ENCODE peak calls at places on chromosomes 5 and 9, in seven cellular contexts. Y is neural progenitor cell; J is cardiac muscle cell; O is upper lobe of right lung; G is ovary; F is A549; N is effector memory CD4-positive, alpha-beta T cell. L is an unnamed sample.

GRCh38 chr9:128684325-128685021 is 4.5 kb upstream of the SET start:
- DNase-seq in Y (peak; percentile 85), J (peak; percentile 80), O (peak; percentile 94), G (peak; percentile 75), F (peak; percentile 85), N (peak; percentile 55), L (peak; percentile 66)

GRCh38 chr5:2674456-2674855 is 77.0 kb downstream of the IRX2 start:
- DNase-seq in Y (no peak), J (no peak), O (no peak), G (no peak), F (no peak), N (no peak), L (no peak)

GRCh38 chr9:32502459-32502858 is 23.5 kb downstream of the RIGI start:
- DNase-seq in Y (no peak), J (peak; percentile 89), O (no peak), G (no peak), F (peak; percentile 53), N (no peak), L (no peak)

GRCh38 chr9:136707849-136708517 is 4.4 kb upstream of the DIPK1B start:
- DNase-seq in Y (no peak), J (no peak), O (no peak), G (no peak), F (no peak), N (no peak), L (no peak)

GRCh38 chr5:757931-758697 is 26.4 kb downstream of the ZDHHC11B start:
- DNase-seq in Y (peak; percentile 81), J (no peak), O (peak; percentile 61), G (peak; percentile 20), F (no peak), N (no peak), L (no peak)

GRCh38 chr9:35415769-35416427 is 74.0 kb upstream of the RUSC2 start:
- DNase-seq in Y (peak; percentile 22), J (no peak), O (no peak), G (no peak), F (no peak), N (no peak), L (no peak)

GRCh38 chr5:165209101-165209727 is 1703.8 kb downstream of the MAT2B start:
- DNase-seq in Y (peak; percentile 37), J (peak; percentile 47), O (no peak), G (no peak), F (peak; percentile 29), N (no peak), L (no peak)

GRCh38 chr9:107286057-107286456 is 3.0 kb downstream of the RAD23B start:
- DNase-seq in Y (no peak), J (peak; percentile 33), O (no peak), G (no peak), F (peak; percentile 34), N (no peak), L (no peak)

GRCh38 chr9:129347323-129348120 is 169.5 kb upstream of the IER5L start:
- DNase-seq in Y (no peak), J (peak; percentile 75), O (no peak), G (no peak), F (peak; percentile 75), N (no peak), L (no peak)

GRCh38 chr9:91035825-91036208 is 234.2 kb downstream of the SYK start:
- DNase-seq in Y (no peak), J (no peak), O (no peak), G (no peak), F (no peak), N (no peak), L (no peak)

GRCh38 chr9:7936201-7936600 is 136.6 kb upstream of the DMAC1 start:
- DNase-seq in Y (no peak), J (no peak), O (no peak), G (no peak), F (no peak), N (no peak), L (no peak)

GRCh38 chr9:131654857-131655577 is 84.9 kb downstream of the RAPGEF1 start:
- DNase-seq in Y (no peak), J (no peak), O (no peak), G (no peak), F (no peak), N (no peak), L (no peak)

GRCh38 chr9:126875780-126876510 is 15.5 kb downstream of the ZBTB34 start:
- DNase-seq in Y (no peak), J (no peak), O (no peak), G (no peak), F (no peak), N (no peak), L (no peak)

GRCh38 chr9:90835206-90835605 is 33.6 kb downstream of the SYK start:
- DNase-seq in Y (no peak), J (no peak), O (no peak), G (no peak), F (no peak), N (no peak), L (no peak)

GRCh38 chr5:132466453-132467291 is 23.9 kb downstream of the IRF1 start:
- DNase-seq in Y (no peak), J (peak; percentile 78), O (peak; percentile 78), G (no peak), F (no peak), N (peak; percentile 66), L (peak; percentile 72)

GRCh38 chr5:84016090-84016489 is 295.4 kb upstream of the HAPLN1 start:
- DNase-seq in Y (no peak), J (no peak), O (no peak), G (no peak), F (no peak), N (no peak), L (no peak)

GRCh38 chr5:7755958-7756357 is 95.0 kb downstream of the CFAP90 start:
- DNase-seq in Y (no peak), J (no peak), O (no peak), G (no peak), F (no peak), N (no peak), L (no peak)

GRCh38 chr5:109102291-109102690 is 307.5 kb downstream of the PJA2 start:
- DNase-seq in Y (no peak), J (no peak), O (no peak), G (no peak), F (no peak), N (no peak), L (no peak)

GRCh38 chr9:124870723-124871122 is 8.8 kb downstream of the ARPC5L start:
- DNase-seq in Y (no peak), J (no peak), O (no peak), G (no peak), F (no peak), N (no peak), L (no peak)
- H3K4me1 ChIP-seq in Y (peaks cover 11% of the 10 kb centered on the region), J (peaks cover 24% of the 10 kb centered on the region), O (peaks cover 45% of the 10 kb centered on the region), G (peaks cover 14% of the 10 kb centered on the region), F (peaks cover 37% of the 10 kb centered on the region), N (peaks cover 37% of the 10 kb centered on the region), L (peaks cover 29% of the 10 kb centered on the region)

DNA sequence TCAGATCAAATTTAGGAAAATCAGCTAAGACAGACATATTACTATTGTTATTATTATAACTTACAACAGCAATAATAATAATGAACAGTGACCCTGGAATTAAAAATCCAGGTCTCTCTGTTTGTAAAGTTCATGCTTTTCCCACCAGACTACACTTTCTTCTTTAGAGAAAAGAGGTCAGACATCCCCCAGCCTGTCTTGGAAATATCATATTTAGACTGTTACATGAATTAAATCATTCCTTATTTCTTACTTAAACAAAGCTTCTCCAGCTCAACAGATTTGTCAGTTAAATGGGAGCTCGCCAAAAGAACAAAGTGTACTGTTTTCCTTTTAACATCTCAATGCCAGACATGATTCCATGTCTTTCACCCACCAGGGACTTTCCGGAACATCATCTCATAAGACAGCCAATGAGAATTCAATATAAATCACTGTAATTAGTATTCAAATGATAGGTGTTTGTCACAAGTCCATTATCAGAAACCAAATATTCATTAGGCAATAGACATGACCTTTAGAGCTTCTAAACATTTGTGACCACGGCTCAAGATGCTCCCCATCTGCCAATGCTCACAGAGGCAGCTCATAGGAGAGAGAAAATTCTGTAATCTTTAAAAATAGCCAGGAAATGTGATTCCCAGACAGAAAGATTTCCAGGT is 351.9 kb downstream of the ENC1 start:
- DNase-seq in Y (no peak), J (peak; percentile 50), O (no peak), G (peak; percentile 34), F (no peak), N (no peak), L (no peak)
- H3K9me3 ChIP-seq in Y (no peaks in the 10 kb centered on the region), J (no peaks in the 10 kb centered on the region), O (no peaks in the 10 kb centered on the region), G (no peaks in the 10 kb centered on the region), F (no peaks in the 10 kb centered on the region), N (no peaks in the 10 kb centered on the region), L (no peaks in the 10 kb centered on the region)

GRCh38 chr5:58406394-58406793 is 53.5 kb downstream of the PLK2 start:
- DNase-seq in Y (no peak), J (no peak), O (no peak), G (no peak), F (no peak), N (no peak), L (no peak)

GRCh38 chr5:58403822-58404433 is 56.0 kb downstream of the PLK2 start:
- DNase-seq in Y (no peak), J (no peak), O (no peak), G (no peak), F (no peak), N (no peak), L (no peak)

GRCh38 chr5:58405175-58405574 is 54.7 kb downstream of the PLK2 start:
- DNase-seq in Y (no peak), J (no peak), O (no peak), G (no peak), F (no peak), N (no peak), L (no peak)

GRCh38 chr5:58404734-58405133 is 55.2 kb downstream of the PLK2 start:
- DNase-seq in Y (no peak), J (no peak), O (no peak), G (no peak), F (no peak), N (no peak), L (no peak)

DNA sequence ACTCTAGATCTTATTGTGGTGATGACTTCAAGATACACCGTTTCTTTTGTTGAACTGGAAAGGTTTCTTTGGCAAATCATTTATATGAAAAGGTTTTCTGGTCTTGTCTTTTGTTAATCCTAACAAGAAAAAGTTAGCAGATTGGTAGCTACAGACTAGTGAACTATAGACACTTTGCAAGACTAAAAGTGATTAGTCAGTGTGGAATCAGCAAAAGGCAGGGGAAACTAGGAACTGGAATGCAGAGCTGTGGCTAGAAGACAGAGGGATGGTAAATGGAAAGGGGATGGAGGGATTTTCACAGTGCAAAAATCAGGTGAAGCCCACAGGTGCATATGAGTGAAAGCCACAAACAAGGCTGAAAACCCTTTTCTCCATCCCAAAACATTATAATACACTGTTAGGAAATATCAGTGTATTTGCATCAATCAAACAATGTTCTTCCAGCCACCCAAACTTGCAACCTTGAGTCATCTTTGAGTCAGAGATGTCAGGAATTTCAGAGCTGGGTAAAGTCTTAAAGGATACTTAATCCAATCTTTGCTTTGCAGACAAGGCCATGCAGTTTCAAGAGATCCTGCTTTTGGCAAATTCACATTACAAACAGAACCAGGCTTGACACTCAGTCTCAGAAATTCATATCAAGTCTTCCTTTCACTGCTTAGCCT is 52.7 kb downstream of the PLK2 start:
- DNase-seq in Y (no peak), J (peak; percentile 38), O (no peak), G (no peak), F (peak; percentile 75), N (no peak), L (no peak)
- H3K27ac ChIP-seq in Y (no peak overlapping the region), J (no peak overlapping the region), O (no peak overlapping the region), G (no peak overlapping the region), F (peak overlapping the region; percentile 84), N (no peak overlapping the region), L (no peak overlapping the region)

GRCh38 chr9:98202252-98202651 is 9.8 kb upstream of the CORO2A start:
- DNase-seq in Y (no peak), J (peak; percentile 10), O (no peak), G (no peak), F (no peak), N (no peak), L (no peak)
- H3K4me1 ChIP-seq in Y (peaks cover 8% of the 10 kb centered on the region), J (peaks cover 6% of the 10 kb centered on the region), O (peaks cover 6% of the 10 kb centered on the region), G (no peaks in the 10 kb centered on the region), F (peaks cover 3% of the 10 kb centered on the region), N (no peaks in the 10 kb centered on the region), L (no peaks in the 10 kb centered on the region)

L was measured in naive thymus-derived CD4-positive, alpha-beta T cell.